ENCODE peak calls at places on chromosomes 6 and 20, in eight cellular contexts. One of them, this sample, is unnamed.
A peak's percentile ranks its signal among the peaks of the same experiment; 100 is the strongest.

GRCh38 chr6:62652692-62653328 is 366.8 kb upstream of the KHDRBS2 start:
- DNase-seq in stimulated activated CD4-positive, alpha-beta T cell treated with anti-CD3 and anti-CD28 coated beads, Interleukin-15, amount 100 ng/mL, for 24 hours: no peak
- DNase-seq in GM12892: no peak
- DNase-seq in naive thymus-derived CD8-positive, alpha-beta T cell: no peak
- DNase-seq in NCI-H748 treated with DMSO at 0.1 percent for 48 hours: no peak
- DNase-seq in brain microvascular endothelial cell: no peak
- DNase-seq in T-helper 2 cell: no peak
- DNase-seq in AG09319: no peak
- DNase-seq in this sample: no peak

GRCh38 chr20:37804584-37805566 is 98.1 kb upstream of the VSTM2L start:
- DNase-seq in T-helper 2 cell: no peak
- DNase-seq in brain microvascular endothelial cell: no peak
- DNase-seq in NCI-H748 treated with DMSO at 0.1 percent for 48 hours: no peak
- DNase-seq in AG09319: no peak
- DNase-seq in naive thymus-derived CD8-positive, alpha-beta T cell: no peak
- DNase-seq in stimulated activated CD4-positive, alpha-beta T cell treated with anti-CD3 and anti-CD28 coated beads, Interleukin-15, amount 100 ng/mL, for 24 hours: no peak
- DNase-seq in GM12892: peak; percentile 10
- DNase-seq in this sample: no peak

GRCh38 chr6:17101422-17102257 is at the start of gene STMND1:
- DNase-seq in T-helper 2 cell: no peak
- DNase-seq in NCI-H748 treated with DMSO at 0.1 percent for 48 hours: peak; percentile 92
- DNase-seq in AG09319: no peak
- DNase-seq in brain microvascular endothelial cell: no peak
- DNase-seq in stimulated activated CD4-positive, alpha-beta T cell treated with anti-CD3 and anti-CD28 coated beads, Interleukin-15, amount 100 ng/mL, for 24 hours: peak; percentile 18
- DNase-seq in naive thymus-derived CD8-positive, alpha-beta T cell: no peak
- DNase-seq in GM12892: peak; percentile 9
- DNase-seq in this sample: no peak

GRCh38 chr6:46170357-46171289 is at the start of gene ENPP5:
- DNase-seq in GM12892: peak; percentile 61
- DNase-seq in stimulated activated CD4-positive, alpha-beta T cell treated with anti-CD3 and anti-CD28 coated beads, Interleukin-15, amount 100 ng/mL, for 24 hours: peak; percentile 72
- DNase-seq in naive thymus-derived CD8-positive, alpha-beta T cell: peak; percentile 77
- DNase-seq in T-helper 2 cell: peak; percentile 73
- DNase-seq in brain microvascular endothelial cell: no peak
- DNase-seq in NCI-H748 treated with DMSO at 0.1 percent for 48 hours: peak; percentile 97
- DNase-seq in AG09319: no peak
- DNase-seq in this sample: peak; percentile 44

GRCh38 chr20:324177-325042 is 942 bp upstream of the SOX12 start:
- DNase-seq in AG09319: no peak
- DNase-seq in NCI-H748 treated with DMSO at 0.1 percent for 48 hours: peak; percentile 85
- DNase-seq in GM12892: peak; percentile 83
- DNase-seq in T-helper 2 cell: peak; percentile 81
- DNase-seq in stimulated activated CD4-positive, alpha-beta T cell treated with anti-CD3 and anti-CD28 coated beads, Interleukin-15, amount 100 ng/mL, for 24 hours: peak; percentile 96
- DNase-seq in brain microvascular endothelial cell: peak; percentile 48
- DNase-seq in naive thymus-derived CD8-positive, alpha-beta T cell: peak; percentile 81
- DNase-seq in this sample: peak; percentile 92

GRCh38 chr6:125073071-125073470 is 80.5 kb upstream of the TPD52L1 start:
- DNase-seq in NCI-H748 treated with DMSO at 0.1 percent for 48 hours: no peak
- DNase-seq in GM12892: no peak
- DNase-seq in stimulated activated CD4-positive, alpha-beta T cell treated with anti-CD3 and anti-CD28 coated beads, Interleukin-15, amount 100 ng/mL, for 24 hours: no peak
- DNase-seq in T-helper 2 cell: no peak
- DNase-seq in AG09319: no peak
- DNase-seq in naive thymus-derived CD8-positive, alpha-beta T cell: no peak
- DNase-seq in brain microvascular endothelial cell: no peak
- DNase-seq in this sample: no peak

GRCh38 chr20:47276856-47277541 is 79.5 kb downstream of the ZMYND8 start:
- DNase-seq in stimulated activated CD4-positive, alpha-beta T cell treated with anti-CD3 and anti-CD28 coated beads, Interleukin-15, amount 100 ng/mL, for 24 hours: no peak
- DNase-seq in GM12892: no peak
- DNase-seq in AG09319: no peak
- DNase-seq in naive thymus-derived CD8-positive, alpha-beta T cell: no peak
- DNase-seq in NCI-H748 treated with DMSO at 0.1 percent for 48 hours: no peak
- DNase-seq in T-helper 2 cell: no peak
- DNase-seq in brain microvascular endothelial cell: peak; percentile 45
- DNase-seq in this sample: no peak

GRCh38 chr6:132715204-132715603 is 1.3 kb upstream of the VNN1 start:
- DNase-seq in NCI-H748 treated with DMSO at 0.1 percent for 48 hours: no peak
- DNase-seq in brain microvascular endothelial cell: peak; percentile 74
- DNase-seq in T-helper 2 cell: no peak
- DNase-seq in stimulated activated CD4-positive, alpha-beta T cell treated with anti-CD3 and anti-CD28 coated beads, Interleukin-15, amount 100 ng/mL, for 24 hours: no peak
- DNase-seq in GM12892: no peak
- DNase-seq in AG09319: no peak
- DNase-seq in naive thymus-derived CD8-positive, alpha-beta T cell: no peak
- DNase-seq in this sample: peak; percentile 83

This sample was measured in RKO.